ENCODE peak calls at places on chromosome 5, in eight cellular contexts. L is cardiac muscle cell; B is CD4-positive, alpha-beta T cell; E is CD8-positive, alpha-beta T cell; W is WERI-Rb-1; J is heart left ventricle; H is endothelial cell of umbilical vein; V is HCT116. O is an unnamed sample. For H3K9me3, the result is how much of the 10 kb centered on the place peaks cover.

GRCh38 chr5:173746050-173746449 is 129.6 kb upstream of the BOD1 start:
- DNase-seq in L (no peak), B (no peak), E (no peak), W (no peak), J (no peak), H (no peak), V (no peak), O (no peak)

GRCh38 chr5:40485021-40485998 is 194.4 kb upstream of the PTGER4 start:
- DNase-seq in L (no peak), B (no peak), E (no peak), W (no peak), J (no peak), H (no peak), V (no peak), O (no peak)

GRCh38 chr5:111615054-111615453 is 102.7 kb upstream of the STARD4 start:
- DNase-seq in L (no peak), B (no peak), E (no peak), W (no peak), J (no peak), H (no peak), V (no peak), O (no peak)

GRCh38 chr5:62011072-62011664 is 294.8 kb upstream of the KIF2A start:
- DNase-seq in L (no peak), B (no peak), E (no peak), W (no peak), J (no peak), H (no peak), V (no peak), O (no peak)

GRCh38 chr5:159099049-159099760 is 511 bp downstream of the EBF1 start:
- DNase-seq in L (peak), B (peak), E (no peak), W (peak), J (no peak), H (peak), V (no peak), O (no peak)

GRCh38 chr5:2353211-2353610 is 398.3 kb downstream of the IRX2 start:
- DNase-seq in L (no peak), B (no peak), E (no peak), W (no peak), J (no peak), H (no peak), V (no peak), O (no peak)

GRCh38 chr5:107809201-107810034 is 138.7 kb upstream of the EFNA5 start:
- DNase-seq in L (no peak), B (no peak), E (no peak), W (no peak), J (no peak), H (no peak), V (no peak), O (no peak)

GRCh38 chr5:139410886-139411835 is 7.3 kb upstream of the SPATA24 start:
- DNase-seq in L (no peak), B (no peak), E (no peak), W (peak), J (no peak), H (no peak), V (no peak), O (no peak)

GRCh38 chr5:170112876-170113516 is 7.3 kb downstream of the FOXI1 start:
- DNase-seq in L (peak), B (no peak), E (no peak), W (no peak), J (no peak), H (no peak), V (no peak), O (no peak)

GRCh38 chr5:38809388-38810359 is 36.1 kb upstream of the OSMR start:
- DNase-seq in L (peak), B (no peak), E (no peak), W (peak), J (peak), H (peak), V (peak), O (peak)

GRCh38 chr5:102211165-102211564 is 84.9 kb downstream of the SLCO4C1 start:
- DNase-seq in L (no peak), B (no peak), E (no peak), W (no peak), J (no peak), H (no peak), V (no peak), O (no peak)

GRCh38 chr5:66807743-66808142 is 211.6 kb downstream of the MAST4 start:
- DNase-seq in L (no peak), B (no peak), E (no peak), W (peak), J (no peak), H (peak), V (peak), O (no peak)

GRCh38 chr5:37735649-37736347 is 104.0 kb downstream of the GDNF start:
- DNase-seq in L (no peak), B (no peak), E (no peak), W (no peak), J (no peak), H (no peak), V (no peak), O (no peak)

GRCh38 chr5:84290161-84290560 is 94.5 kb downstream of the EDIL3 start:
- DNase-seq in L (peak), B (no peak), E (no peak), W (no peak), J (no peak), H (no peak), V (no peak), O (no peak)

GRCh38 chr5:167634432-167634831 is 657.0 kb upstream of the WWC1 start:
- DNase-seq in L (no peak), B (no peak), E (no peak), W (no peak), J (no peak), H (no peak), V (no peak), O (no peak)

GRCh38 chr5:56840597-56840996 is 25.2 kb downstream of the MAP3K1 start:
- DNase-seq in L (no peak), B (no peak), E (no peak), W (no peak), J (no peak), H (no peak), V (no peak), O (no peak)

GRCh38 chr5:33422191-33422590 is 18.6 kb upstream of the TARS1 start:
- DNase-seq in L (no peak), B (no peak), E (no peak), W (no peak), J (no peak), H (no peak), V (no peak), O (no peak)

GRCh38 chr5:33425334-33425733 is 15.4 kb upstream of the TARS1 start:
- DNase-seq in L (no peak), B (no peak), E (no peak), W (no peak), J (no peak), H (no peak), V (no peak), O (no peak)

GRCh38 chr5:33420946-33421345 is 19.8 kb upstream of the TARS1 start:
- DNase-seq in L (no peak), B (no peak), E (no peak), W (no peak), J (no peak), H (no peak), V (no peak), O (no peak)

GRCh38 chr5:33423018-33423630 is 17.6 kb upstream of the TARS1 start:
- DNase-seq in L (peak), B (no peak), E (no peak), W (no peak), J (no peak), H (peak), V (peak), O (no peak)
- TF ChIP-seq CTCF in L (peak), B (peak), E (peak), W (peak), J (peak), H (peak), V (peak), O (no peak)

GRCh38 chr5:150904479-150905311 is at the start of gene ZNF300:
- DNase-seq in L (peak), B (peak), E (peak), W (peak), J (peak), H (peak), V (no peak), O (peak)
- H3K9me3 ChIP-seq in L (under half), B (half or more), E (under half), W (under half), J (half or more), H (under half), V (under half), O (under half)

GRCh38 chr5:125367702-125368101 is 621.3 kb upstream of the ZNF608 start:
- DNase-seq in L (no peak), B (no peak), E (no peak), W (no peak), J (no peak), H (no peak), V (no peak), O (no peak)
- TF ChIP-seq CTCF in L (no peak), B (no peak), E (no peak), W (no peak), J (no peak), H (no peak), V (no peak), O (no peak)

GRCh38 chr5:79111387-79111959 is at the start of gene BHMT:
- DNase-seq in L (no peak), B (no peak), E (no peak), W (no peak), J (no peak), H (no peak), V (no peak), O (no peak)
- H3K9me3 ChIP-seq in L (under half), B (under half), E (under half), W (under half), J (under half), H (under half), V (under half), O (under half)

DNA sequence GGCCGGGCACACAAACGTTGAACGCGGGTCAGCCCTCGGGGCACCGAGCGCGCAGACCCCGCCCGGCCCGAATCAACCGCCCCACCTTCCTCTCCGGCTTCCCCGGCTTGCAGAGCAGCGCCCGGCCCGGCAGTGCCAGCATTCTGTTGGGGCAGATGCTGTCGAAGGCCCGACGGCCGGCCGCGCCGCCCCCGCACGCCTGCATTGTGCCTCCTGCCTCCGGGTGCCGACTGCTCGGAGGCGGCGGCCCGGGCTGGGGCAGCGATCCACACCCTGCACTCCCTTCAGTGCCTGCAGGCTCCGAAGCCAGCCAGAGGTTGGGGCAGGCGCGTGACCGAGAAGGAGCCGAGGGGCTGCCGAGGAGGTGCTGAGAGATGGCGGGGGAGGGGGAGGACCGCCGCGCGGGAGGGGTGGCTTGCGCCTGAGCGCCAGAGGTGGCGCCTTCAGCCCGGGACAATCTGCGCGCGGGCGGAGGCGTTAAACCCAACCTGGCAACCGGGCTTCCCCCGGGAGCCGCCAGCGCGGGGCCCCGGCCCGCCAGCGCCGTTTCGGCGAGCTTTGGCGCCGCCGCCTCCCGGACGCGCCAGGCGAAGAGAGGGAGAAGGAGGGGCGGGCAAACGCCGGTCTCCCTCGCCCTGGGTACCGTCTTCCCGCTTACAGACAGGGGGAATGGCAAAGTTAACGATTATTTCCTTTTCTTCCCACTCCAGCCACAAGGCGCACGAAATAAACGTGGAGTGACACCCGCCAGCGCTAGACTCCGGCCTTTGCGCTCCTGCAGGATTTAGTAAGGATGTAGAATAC is at the start of gene MCIDAS:
- DNase-seq in L (peak), B (peak), E (no peak), W (peak), J (no peak), H (peak), V (peak), O (no peak)
- TF ChIP-seq CTCF in L (peak), B (peak), E (no peak), W (peak), J (peak), H (no peak), V (no peak), O (no peak)

DNA sequence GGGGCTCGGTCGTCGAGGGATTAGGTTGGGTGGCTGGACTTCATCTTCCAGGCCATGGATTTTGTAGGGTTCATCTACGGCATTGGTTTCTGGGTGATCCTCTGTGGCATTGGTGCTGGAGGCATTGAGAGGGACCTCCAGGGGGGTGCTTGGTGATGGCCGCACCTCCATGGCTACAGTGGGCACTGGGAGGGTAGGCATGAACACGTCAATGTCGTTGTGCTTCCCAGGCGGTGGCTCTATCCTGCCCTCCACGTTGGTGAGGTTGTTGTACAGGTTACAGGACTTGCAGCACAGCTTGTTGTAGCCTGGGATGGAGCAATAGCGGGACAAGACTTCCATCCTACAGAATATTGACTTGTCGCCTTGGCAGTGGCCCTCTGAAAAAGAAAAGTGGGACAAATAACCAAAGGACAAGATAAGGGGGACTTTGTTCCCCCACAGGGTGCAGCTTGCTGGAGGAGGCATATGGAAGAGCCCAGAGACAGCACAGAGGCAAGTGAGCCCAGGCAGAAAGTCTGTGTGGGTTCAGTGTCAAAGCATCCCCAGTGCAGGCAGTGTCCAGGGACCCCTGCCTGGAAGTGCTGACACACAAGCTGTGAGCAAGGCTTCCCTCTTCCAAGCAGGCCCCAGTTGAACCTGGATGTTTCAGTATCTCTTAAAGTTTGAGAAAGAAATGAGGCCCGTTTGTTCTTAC is 53.9 kb downstream of the ZNF354C start:
- DNase-seq in L (no peak), B (no peak), E (no peak), W (no peak), J (no peak), H (no peak), V (no peak), O (peak)
- H3K9me3 ChIP-seq in L (under half), B (under half), E (under half), W (under half), J (half or more), H (under half), V (under half), O (half or more)

GRCh38 chr5:132130918-132131715 is 57.5 kb downstream of the CSF2 start:
- DNase-seq in L (no peak), B (no peak), E (no peak), W (no peak), J (no peak), H (no peak), V (no peak), O (no peak)

GRCh38 chr5:132132138-132132537 is 58.5 kb downstream of the CSF2 start:
- DNase-seq in L (no peak), B (no peak), E (no peak), W (no peak), J (no peak), H (no peak), V (no peak), O (no peak)

GRCh38 chr5:132136906-132137305 is 63.3 kb downstream of the CSF2 start:
- DNase-seq in L (no peak), B (no peak), E (no peak), W (no peak), J (no peak), H (no peak), V (no peak), O (no peak)

GRCh38 chr5:132138260-132138659 is 64.7 kb downstream of the CSF2 start:
- DNase-seq in L (no peak), B (no peak), E (no peak), W (no peak), J (no peak), H (no peak), V (no peak), O (no peak)

DNA sequence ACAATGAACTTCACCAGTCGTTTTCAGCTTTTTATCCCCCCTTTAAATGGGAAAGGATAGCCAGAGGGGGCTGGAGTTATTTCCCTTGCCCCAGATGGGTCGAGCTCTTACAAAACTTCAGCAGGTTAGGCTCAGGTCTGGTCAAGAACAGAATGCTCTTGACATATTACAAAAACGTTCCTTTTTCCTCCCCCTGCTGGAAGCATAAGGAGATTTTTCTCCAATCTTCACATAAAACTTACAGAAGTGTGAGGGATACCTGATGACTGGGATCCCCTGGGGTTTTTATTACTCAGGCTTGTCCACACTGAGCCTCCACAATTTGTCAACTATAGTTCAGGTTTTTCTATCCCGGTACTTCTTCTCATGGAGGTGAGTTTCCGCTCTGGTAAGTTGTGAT is 60.8 kb downstream of the CSF2 start:
- DNase-seq in L (no peak), B (no peak), E (no peak), W (no peak), J (no peak), H (peak), V (peak), O (no peak)
- TF ChIP-seq CTCF in L (peak), B (peak), E (no peak), W (no peak), J (peak), H (peak), V (peak), O (no peak)

GRCh38 chr5:141431286-141431685 is 979 bp downstream of the PCDHGA12 start:
- DNase-seq in L (no peak), B (no peak), E (no peak), W (no peak), J (no peak), H (peak), V (no peak), O (no peak)
- H3K9me3 ChIP-seq in L (under half), B (under half), E (under half), W (under half), J (half or more), H (under half), V (under half), O (under half)

GRCh38 chr5:119315516-119315949 is 40.3 kb upstream of the TNFAIP8 start:
- DNase-seq in L (no peak), B (no peak), E (no peak), W (peak), J (no peak), H (peak), V (no peak), O (no peak)
- TF ChIP-seq CTCF in L (peak), B (peak), E (peak), W (peak), J (peak), H (peak), V (peak), O (peak)

GRCh38 chr5:73664796-73665195 is 38.8 kb downstream of the ARHGEF28 start:
- DNase-seq in L (no peak), B (no peak), E (no peak), W (no peak), J (no peak), H (no peak), V (no peak), O (no peak)

GRCh38 chr5:73666891-73667290 is 40.9 kb downstream of the ARHGEF28 start:
- DNase-seq in L (no peak), B (no peak), E (no peak), W (no peak), J (no peak), H (no peak), V (no peak), O (no peak)

GRCh38 chr5:73668017-73668416 is 42.0 kb downstream of the ARHGEF28 start:
- DNase-seq in L (no peak), B (no peak), E (no peak), W (no peak), J (no peak), H (no peak), V (no peak), O (no peak)

GRCh38 chr5:73672130-73672529 is 46.1 kb downstream of the ARHGEF28 start:
- DNase-seq in L (no peak), B (no peak), E (no peak), W (no peak), J (no peak), H (no peak), V (no peak), O (no peak)

DNA sequence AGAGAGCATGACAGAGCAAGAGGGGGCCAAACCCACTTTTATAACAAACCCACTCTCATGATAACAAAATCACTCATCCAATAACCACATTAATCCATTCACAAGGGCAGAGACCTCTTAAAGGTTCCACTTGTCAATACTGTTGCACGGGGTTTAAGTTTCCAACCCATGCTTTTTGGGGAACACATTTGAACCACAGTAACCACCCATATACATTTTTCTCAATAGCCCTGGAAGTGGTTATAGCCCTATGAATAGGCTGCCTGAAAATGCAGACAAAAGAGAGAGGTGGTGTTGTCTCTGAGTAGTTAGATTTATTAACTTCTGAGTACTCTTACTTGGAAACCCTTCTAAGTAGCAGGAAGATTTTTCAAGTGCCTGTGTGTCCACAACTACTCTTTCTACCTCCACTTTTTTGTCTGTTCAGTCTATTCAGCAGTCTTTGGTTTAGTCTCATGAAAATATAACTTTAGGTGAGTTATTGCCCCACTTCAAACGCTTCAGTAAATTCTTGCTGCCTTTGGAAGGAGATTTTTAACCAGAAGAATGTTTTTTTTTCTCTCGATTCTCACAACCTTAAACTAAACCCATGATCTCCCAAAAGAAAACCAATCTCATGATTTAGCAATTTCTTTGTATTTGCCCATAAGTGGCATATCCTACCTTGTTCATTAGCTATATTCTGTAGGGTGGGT is 42.6 kb downstream of the ARHGEF28 start:
- DNase-seq in L (no peak), B (no peak), E (no peak), W (no peak), J (no peak), H (no peak), V (no peak), O (no peak)
- H3K9me3 ChIP-seq in L (under half), B (under half), E (under half), W (under half), J (under half), H (under half), V (under half), O (under half)